ENCODE peak calls at places on chromosomes 3 and 15, in eight cellular contexts. Q is CD4-positive, alpha-beta T cell; V is EL; S is NCI-H146; T is NCI-H2171 treated with DMSO at 0.1 percent for 48 hours; G is activated gamma-delta T cell treated with Interleukin-2 at 50 U/mL for 16 hours; Y is SW480; B is T-helper 2 cell. D is an unnamed sample.

GRCh38 chr3:13040381-13041074 is 32.7 kb downstream of the IQSEC1 start:
- DNase-seq in B (no peak), T (no peak), S (no peak), Q (peak; percentile 20), G (peak; percentile 51), Y (peak; percentile 55), V (no peak), D (no peak)

GRCh38 chr3:183099026-183099837 is at the start of gene MCCC1:
- DNase-seq in V (peak; percentile 99), Y (peak; percentile 98), Q (peak; percentile 96), T (peak; percentile 44), S (peak; percentile 100), B (peak; percentile 95), G (peak; percentile 97), D (peak; percentile 98)

GRCh38 chr3:135125171-135125801 is 330.2 kb downstream of the EPHB1 start:
- DNase-seq in B (no peak), G (no peak), V (peak; percentile 25), Y (peak; percentile 8), Q (no peak), T (no peak), S (no peak), D (peak; percentile 14)

GRCh38 chr3:11914041-11914440 is 67.4 kb upstream of the TAMM41 start:
- DNase-seq in B (no peak), Q (no peak), T (no peak), V (no peak), Y (no peak), S (no peak), G (no peak), D (no peak)

GRCh38 chr3:73786346-73786807 is 161.6 kb upstream of the PDZRN3 start:
- DNase-seq in B (no peak), S (no peak), T (no peak), Q (no peak), Y (no peak), G (no peak), V (peak; percentile 98), D (peak; percentile 85)

GRCh38 chr3:127165036-127165435 is 27.9 kb upstream of the PRR23E start:
- DNase-seq in T (no peak), S (no peak), Q (no peak), V (no peak), Y (no peak), G (no peak), B (no peak), D (no peak)

GRCh38 chr3:188839187-188839695 is 332.5 kb upstream of the TPRG1 start:
- DNase-seq in S (peak; percentile 38), T (no peak), G (no peak), Q (no peak), V (no peak), B (no peak), Y (no peak), D (no peak)

GRCh38 chr15:100891316-100892012 is 11.8 kb downstream of the ALDH1A3 start:
- DNase-seq in V (peak; percentile 16), Q (no peak), S (no peak), T (no peak), B (no peak), Y (no peak), G (no peak), D (peak; percentile 91)

GRCh38 chr15:25784876-25785642 is 78.1 kb downstream of the ATP10A start:
- DNase-seq in G (no peak), S (no peak), B (no peak), T (no peak), Q (no peak), Y (no peak), V (peak; percentile 93), D (no peak)

GRCh38 chr3:52827441-52827840 is 3.0 kb downstream of the ITIH4 start:
- DNase-seq in V (peak; percentile 50), T (no peak), Q (no peak), B (no peak), G (no peak), Y (no peak), S (no peak), D (no peak)

GRCh38 chr15:56767315-56767714 is 34.0 kb upstream of the ZNF280D start:
- DNase-seq in Y (no peak), S (no peak), B (no peak), V (no peak), Q (no peak), T (no peak), G (no peak), D (no peak)

GRCh38 chr3:149179225-149179624 is 42.4 kb downstream of the CP start:
- DNase-seq in Q (no peak), B (no peak), S (no peak), G (no peak), T (no peak), V (peak; percentile 83), Y (no peak), D (no peak)

GRCh38 chr15:71128939-71129562 is 13.8 kb downstream of the THSD4 start:
- DNase-seq in S (no peak), Y (no peak), B (no peak), V (no peak), G (no peak), T (no peak), Q (no peak), D (no peak)

GRCh38 chr15:101810905-101811304 is 1.1 kb upstream of the OR4F15 start:
- DNase-seq in Y (no peak), T (no peak), G (no peak), V (no peak), Q (no peak), S (no peak), B (no peak), D (no peak)

GRCh38 chr3:140387244-140387643 is 290.6 kb upstream of the TRIM42 start:
- DNase-seq in V (no peak), T (no peak), Y (no peak), Q (no peak), S (no peak), G (no peak), B (no peak), D (no peak)